ENCODE peak calls at places on chromosome 3, in ten cellular contexts. A is NCI-H2171 treated with DMSO at 0.1 percent for 48 hours; U is NCI-H2029; Z is coronary artery; M is right atrium auricular region; C is left ventricle myocardium inferior; O is NCI-H748 treated with DMSO at 0.1 percent for 48 hours; W is stimulated activated CD4-positive, alpha-beta T cell treated with anti-CD3 and anti-CD28 coated beads, Interleukin-4, amount 100 ng/mL, for 24 hours; S is EL; K is fibroblast of gingiva. N is an unnamed sample.
A peak's percentile ranks its signal among the peaks of the same experiment; 100 is the strongest.

GRCh38 chr3:54784021-54784420 is 143.8 kb downstream of the LRTM1 start:
- DNase-seq in U (no peak), M (no peak), W (no peak), K (no peak), S (no peak), C (no peak), O (no peak), A (no peak), Z (no peak), N (no peak)

GRCh38 chr3:100269410-100270217 is 8.8 kb downstream of the TBC1D23 start:
- DNase-seq in U (no peak), M (no peak), C (no peak), S (peak; percentile 98), K (peak; percentile 85), Z (no peak), W (peak; percentile 42), A (peak; percentile 23), O (no peak), N (peak; percentile 98)

GRCh38 chr3:112635674-112636073 is 5.3 kb downstream of the CCDC80 start:
- DNase-seq in Z (no peak), W (no peak), U (no peak), S (peak; percentile 91), C (no peak), M (no peak), K (peak; percentile 80), O (no peak), A (no peak), N (peak; percentile 89)

GRCh38 chr3:51686512-51687215 is 15.6 kb downstream of the TEX264 start:
- DNase-seq in W (peak; percentile 77), Z (no peak), U (no peak), K (no peak), S (peak; percentile 82), O (no peak), A (no peak), M (no peak), C (peak; percentile 64), N (peak; percentile 55)

GRCh38 chr3:194006-194405 is 2.6 kb upstream of the CHL1 start:
- DNase-seq in Z (no peak), U (no peak), W (no peak), A (no peak), K (no peak), C (no peak), M (no peak), O (no peak), S (no peak), N (no peak)

GRCh38 chr3:192917508-192918274 is at the start of gene MB21D2:
- DNase-seq in A (peak; percentile 88), S (peak; percentile 91), U (peak; percentile 68), C (peak; percentile 82), O (peak; percentile 37), W (peak; percentile 59), K (peak; percentile 85), Z (peak; percentile 91), M (peak; percentile 88), N (peak; percentile 90)

GRCh38 chr3:57199895-57200297 is at the start of gene HESX1:
- DNase-seq in S (no peak), U (no peak), M (no peak), C (no peak), K (no peak), O (no peak), Z (no peak), A (no peak), W (no peak), N (no peak)

GRCh38 chr3:9008550-9009255 is 45.4 kb upstream of the RAD18 start:
- DNase-seq in C (no peak), S (peak; percentile 26), O (no peak), M (peak; percentile 2), Z (no peak), K (peak; percentile 63), U (no peak), W (no peak), A (no peak), N (peak; percentile 43)

GRCh38 chr3:22414239-22414638 is 663.2 kb upstream of the ZNF385D start:
- DNase-seq in U (no peak), S (no peak), K (no peak), C (no peak), A (no peak), M (no peak), O (no peak), W (no peak), Z (no peak), N (no peak)

N was measured in EH.